ENCODE peak calls at places on chromosomes 11 and 22, in four cellular contexts. H, L, Z and P are unnamed samples.

GRCh38 chr22:49704345-49705215 is 123.1 kb downstream of the BRD1 start:
- DNase-seq in H (no peak), L (peak), Z (no peak), P (no peak)

GRCh38 chr11:11458523-11458922 is 105.5 kb upstream of the CSNK2A3 start:
- DNase-seq in Z (no peak), L (no peak), H (no peak), P (no peak)

GRCh38 chr11:45663486-45664375 is 1.7 kb downstream of the CHST1 start:
- DNase-seq in L (no peak), H (no peak), Z (no peak), P (no peak)

GRCh38 chr22:44331881-44332714 is 19.3 kb upstream of the SHISAL1 start:
- DNase-seq in L (no peak), Z (no peak), H (no peak), P (no peak)

GRCh38 chr11:2462986-2463765 is 18.4 kb downstream of the KCNQ1 start:
- DNase-seq in H (no peak), L (no peak), Z (peak), P (peak)

GRCh38 chr22:23829845-23830372 is 8.9 kb downstream of the DERL3 start:
- DNase-seq in L (no peak), H (no peak), Z (no peak), P (no peak)

GRCh38 chr11:57001674-57002401 is 13.1 kb downstream of the OR5AK2 start:
- DNase-seq in L (peak), H (no peak), Z (no peak), P (no peak)

GRCh38 chr22:30224161-30224857 is 22.2 kb downstream of the LIF start:
- DNase-seq in L (no peak), Z (no peak), H (no peak), P (peak)

GRCh38 chr11:113632981-113633380 is 73.1 kb downstream of the TMPRSS5 start:
- DNase-seq in L (no peak), Z (no peak), H (no peak), P (no peak)

GRCh38 chr22:24370426-24370825 is 57.0 kb upstream of the ADORA2A start:
- DNase-seq in Z (no peak), L (no peak), H (no peak), P (no peak)

GRCh38 chr22:35126993-35127392 is 61.0 kb downstream of the ISX start:
- DNase-seq in L (no peak), H (no peak), Z (no peak), P (no peak)

GRCh38 chr11:128496249-128496648 is 91.1 kb downstream of the ETS1 start:
- DNase-seq in H (no peak), L (no peak), Z (no peak), P (no peak)

GRCh38 chr11:68382358-68382998 is 70.1 kb downstream of the LRP5 start:
- DNase-seq in Z (no peak), H (no peak), L (no peak), P (no peak)

GRCh38 chr11:1931326-1931725 is 11.8 kb downstream of the TNNT3 start:
- DNase-seq in L (no peak), Z (no peak), H (no peak), P (no peak)

GRCh38 chr22:24181088-24181995 is at the start of gene SUSD2:
- DNase-seq in L (peak), H (no peak), Z (peak), P (no peak)

GRCh38 chr11:20003357-20003756 is 156.9 kb downstream of the DBX1 start:
- DNase-seq in H (no peak), L (no peak), Z (no peak), P (no peak)

GRCh38 chr11:49303080-49303479 is 94.7 kb upstream of the FOLH1 start:
- DNase-seq in H (no peak), L (no peak), Z (no peak), P (no peak)

GRCh38 chr11:19493446-19493845 is 219.2 kb upstream of the NAV2 start:
- DNase-seq in Z (no peak), L (no peak), H (no peak), P (no peak)

GRCh38 chr11:77080643-77081210 is 14.0 kb downstream of the CAPN5 start:
- DNase-seq in Z (no peak), H (no peak), L (no peak), P (no peak)

GRCh38 chr11:91163619-91164451 is 941.0 kb upstream of the CHORDC1 start:
- DNase-seq in L (no peak), Z (peak), H (no peak), P (no peak)

GRCh38 chr11:110992481-110992880 is 253.0 kb upstream of the POU2AF2 start:
- DNase-seq in Z (no peak), L (no peak), H (no peak), P (no peak)

GRCh38 chr11:37747121-37747520 is 1149.1 kb upstream of the RAG2 start:
- DNase-seq in L (no peak), H (no peak), Z (no peak), P (no peak)

GRCh38 chr11:32255876-32256275 is 165.0 kb downstream of the RCN1 start:
- DNase-seq in L (no peak), Z (no peak), H (no peak), P (no peak)

GRCh38 chr22:40797427-40797826 is 21.7 kb downstream of the SLC25A17 start:
- DNase-seq in H (no peak), Z (no peak), L (no peak), P (no peak)

GRCh38 chr11:129377739-129378138 is 2.1 kb downstream of the BARX2 start:
- DNase-seq in L (no peak), H (no peak), Z (no peak), P (no peak)

GRCh38 chr11:101128571-101129202 is 926 bp downstream of the PGR start:
- DNase-seq in H (no peak), Z (no peak), L (peak), P (no peak)

GRCh38 chr22:29524440-29525191 is 28.9 kb downstream of the THOC5 start:
- DNase-seq in H (peak), L (no peak), Z (peak), P (no peak)

GRCh38 chr11:11425806-11426205 is 72.8 kb upstream of the CSNK2A3 start:
- DNase-seq in H (no peak), L (no peak), Z (no peak), P (no peak)

GRCh38 chr11:132744771-132745170 is 787.5 kb downstream of the OPCML start:
- DNase-seq in L (no peak), Z (no peak), H (no peak), P (no peak)

GRCh38 chr11:107699371-107700348 is 12.2 kb downstream of the SLN start:
- DNase-seq in Z (no peak), L (no peak), H (no peak), P (no peak)

GRCh38 chr22:43142881-43143562 is at the start of gene MCAT:
- DNase-seq in H (no peak), Z (peak), L (peak), P (no peak)

GRCh38 chr22:46604306-46604690 is 15.9 kb upstream of the GRAMD4 start:
- DNase-seq in L (peak), Z (no peak), H (no peak), P (no peak)

GRCh38 chr11:19869466-19869865 is 156.8 kb downstream of the NAV2 start:
- DNase-seq in L (no peak), H (no peak), Z (no peak), P (no peak)

GRCh38 chr22:46106279-46107022 is 43.9 kb upstream of the PPARA start:
- DNase-seq in L (no peak), Z (no peak), H (no peak), P (no peak)

GRCh38 chr22:33018232-33018864 is 39.8 kb downstream of the SYN3 start:
- DNase-seq in Z (peak), H (peak), L (peak), P (peak)

GRCh38 chr22:41197808-41198585 is 7.1 kb upstream of the L3MBTL2 start:
- DNase-seq in L (peak), H (no peak), Z (no peak), P (no peak)

GRCh38 chr22:46107089-46107664 is 43.1 kb upstream of the PPARA start:
- DNase-seq in Z (no peak), H (no peak), L (no peak), P (no peak)

GRCh38 chr11:95917188-95918036 is 6.5 kb downstream of the MTMR2 start:
- DNase-seq in Z (no peak), H (no peak), L (no peak), P (no peak)

GRCh38 chr11:95919514-95919913 is 4.4 kb downstream of the MTMR2 start:
- DNase-seq in Z (no peak), H (no peak), L (no peak), P (no peak)

GRCh38 chr11:95916049-95916448 is 7.9 kb downstream of the MTMR2 start:
- DNase-seq in H (no peak), Z (no peak), L (no peak), P (no peak)

GRCh38 chr11:95918720-95919119 is 5.2 kb downstream of the MTMR2 start:
- DNase-seq in L (no peak), Z (no peak), H (no peak), P (no peak)

GRCh38 chr11:95918056-95918455 is 5.9 kb downstream of the MTMR2 start:
- DNase-seq in H (no peak), Z (no peak), L (no peak), P (no peak)
- TF ChIP-seq TCF7L2 in H (no peak), Z (no peak), L (no peak), P (no peak)

DNA sequence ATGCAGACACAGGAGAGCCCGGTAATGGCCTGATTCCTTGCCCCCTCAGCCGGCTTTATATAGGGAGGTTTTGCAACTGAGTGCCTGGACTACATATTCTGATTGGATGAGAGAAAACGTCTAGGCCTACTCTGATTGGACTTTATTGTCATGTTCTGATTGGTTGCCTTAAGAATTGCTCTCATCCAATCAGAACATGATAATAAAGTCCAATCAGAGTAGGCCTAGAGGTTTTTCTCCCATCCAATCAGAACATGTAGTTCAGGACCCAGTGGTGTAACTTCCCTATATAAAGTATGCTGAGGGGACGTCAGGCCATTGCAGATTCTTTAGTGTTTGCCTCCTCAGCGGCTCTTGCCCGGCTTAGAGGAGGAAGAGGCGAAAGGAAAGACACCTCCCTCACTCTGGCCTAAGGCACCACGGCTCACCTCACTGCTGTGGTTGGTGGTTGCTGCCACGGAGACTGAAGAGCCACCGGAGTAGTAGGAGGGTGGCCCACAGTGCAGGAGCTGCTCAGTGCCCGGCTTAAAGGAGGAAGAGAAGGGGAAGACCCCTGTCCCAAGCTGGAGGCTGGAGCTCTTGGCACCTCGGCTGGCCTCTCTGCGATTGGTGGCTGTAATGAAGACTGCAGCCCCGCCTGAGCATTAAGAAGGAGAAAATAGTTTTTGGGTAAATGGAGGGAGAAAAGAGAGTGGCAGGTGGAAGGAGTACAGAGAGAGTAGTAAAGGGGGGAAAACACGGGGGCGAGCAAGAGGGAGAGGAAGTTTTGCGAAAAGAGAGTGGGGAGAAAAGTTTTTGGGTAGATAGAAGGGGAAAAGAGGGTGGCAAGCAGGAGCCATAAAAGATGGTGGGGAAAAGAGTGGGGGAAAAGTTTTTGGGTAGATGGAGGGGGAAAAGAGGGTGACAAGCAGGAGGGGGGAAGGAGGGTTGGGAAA is 116.7 kb upstream of the SERPIND1 start:
- DNase-seq in H (no peak), Z (peak), L (peak), P (peak)
- TF ChIP-seq TCF7L2 in H (no peak), Z (no peak), L (no peak), P (no peak)

GRCh38 chr11:126511475-126512115 is 156.1 kb downstream of the ST3GAL4 start:
- DNase-seq in H (no peak), L (no peak), Z (no peak), P (no peak)

GRCh38 chr11:126510621-126511370 is 155.3 kb downstream of the ST3GAL4 start:
- DNase-seq in L (no peak), H (no peak), Z (no peak), P (no peak)

GRCh38 chr11:126512251-126512650 is 156.8 kb downstream of the ST3GAL4 start:
- DNase-seq in L (no peak), Z (no peak), H (no peak), P (no peak)

GRCh38 chr11:126514061-126514713 is 158.7 kb downstream of the ST3GAL4 start:
- DNase-seq in L (no peak), Z (no peak), H (no peak), P (no peak)

DNA sequence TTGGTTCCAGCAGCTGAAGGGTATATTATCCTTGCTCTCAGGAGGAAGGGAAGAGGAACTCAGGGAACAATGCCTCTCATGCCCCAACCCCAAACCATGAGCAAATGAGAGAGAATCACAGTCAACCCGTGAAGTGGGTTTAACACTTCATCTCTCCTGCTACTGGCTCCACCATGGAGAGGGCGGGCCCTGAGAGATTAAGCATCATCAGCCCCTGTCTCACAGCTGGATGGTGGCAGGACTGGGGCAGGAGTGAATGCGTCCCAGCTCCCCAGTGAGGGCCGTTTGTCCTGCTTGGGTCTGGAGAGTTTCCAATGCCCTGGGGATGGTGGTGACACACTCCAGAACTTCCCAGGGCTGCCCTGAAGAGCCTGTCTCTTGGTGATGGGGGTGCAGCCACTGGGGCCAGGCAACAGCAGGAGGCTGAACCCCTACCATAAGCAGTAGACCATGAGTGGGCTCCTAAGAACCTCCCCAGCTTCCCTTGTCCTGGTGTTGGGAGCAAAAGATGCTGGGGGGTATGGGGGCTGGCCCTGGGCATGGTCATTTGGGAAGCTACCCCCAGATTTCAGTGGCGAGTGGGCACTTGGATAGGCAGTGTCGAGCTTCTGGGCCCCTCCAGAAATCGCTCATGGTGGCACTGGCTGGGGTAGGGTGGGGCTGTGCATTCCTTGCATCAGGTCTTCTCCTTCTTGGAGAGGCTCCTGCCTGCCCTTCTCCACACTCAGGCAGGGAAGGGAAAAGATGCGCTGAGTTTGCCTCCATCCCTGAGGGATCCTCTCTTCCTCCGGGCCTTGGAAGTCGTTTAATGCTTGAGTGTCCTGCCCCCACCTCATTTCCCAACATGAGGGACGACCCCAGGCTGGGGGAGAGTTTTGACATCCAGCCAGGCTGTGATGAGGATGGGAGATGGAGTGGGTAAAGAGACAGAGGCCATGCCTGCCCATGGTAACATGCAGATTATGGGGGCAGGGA is 157.5 kb downstream of the ST3GAL4 start:
- DNase-seq in H (no peak), Z (no peak), L (no peak), P (no peak)
- TF ChIP-seq TCF7L2 in H (no peak), Z (no peak), L (no peak), P (no peak)

GRCh38 chr11:16216831-16217230 is 139.5 kb downstream of the SOX6 start:
- DNase-seq in H (no peak), L (no peak), Z (no peak), P (no peak)
- TF ChIP-seq TCF7L2 in H (no peak), L (no peak), Z (no peak), P (no peak)

GRCh38 chr11:134528453-134528852 is 116.4 kb upstream of the B3GAT1 start:
- DNase-seq in L (no peak), H (no peak), Z (no peak), P (no peak)
- TF ChIP-seq TCF7L2 in L (no peak), H (no peak), Z (no peak), P (no peak)